ENCODE peak calls at places on chromosome 2, in nine cellular contexts. Y is MM.1S, H is PC-3, B is GM23248, C is SK-N-SH, N is GM23338, W is OCI-LY7, D is neural progenitor cell, A is HCT116. G is an unnamed sample.

GRCh38 chr2:161474920-161475319 is 58.8 kb downstream of the TBR1 start:
- DNase-seq in Y (no peak), H (no peak), B (no peak), C (no peak), N (no peak), W (no peak), D (no peak), A (no peak), G (no peak)

GRCh38 chr2:11102466-11102865 is 52.8 kb upstream of the SLC66A3 start:
- DNase-seq in Y (no peak), H (no peak), B (no peak), C (no peak), N (no peak), W (no peak), D (no peak), A (no peak), G (no peak)

GRCh38 chr2:54459037-54459441 is 2.9 kb downstream of the SPTBN1 start:
- DNase-seq in Y (no peak), H (peak), B (peak), C (no peak), N (no peak), W (peak), D (no peak), A (no peak), G (no peak)

GRCh38 chr2:229206548-229206947 is 64.5 kb downstream of the PID1 start:
- DNase-seq in Y (no peak), H (no peak), B (no peak), C (no peak), N (no peak), W (no peak), D (no peak), A (no peak), G (no peak)

GRCh38 chr2:7880126-7880525 is 801.7 kb upstream of the ID2 start:
- DNase-seq in Y (no peak), H (no peak), B (no peak), C (no peak), N (no peak), W (no peak), D (no peak), A (no peak), G (no peak)

GRCh38 chr2:100741880-100742814 is 77.8 kb upstream of the NPAS2 start:
- DNase-seq in Y (no peak), H (peak), B (peak), C (no peak), N (no peak), W (no peak), D (no peak), A (no peak), G (peak)

GRCh38 chr2:202335791-202336467 is 40.2 kb upstream of the BMPR2 start:
- DNase-seq in Y (no peak), H (peak), B (peak), C (no peak), N (no peak), W (no peak), D (no peak), A (no peak), G (no peak)

GRCh38 chr2:222835142-222835822 is 25.6 kb upstream of the ACSL3 start:
- DNase-seq in Y (no peak), H (peak), B (peak), C (no peak), N (no peak), W (no peak), D (no peak), A (no peak), G (peak)

GRCh38 chr2:161415467-161416293 is 417 bp upstream of the TBR1 start:
- DNase-seq in Y (no peak), H (no peak), B (no peak), C (peak), N (peak), W (no peak), D (no peak), A (no peak), G (no peak)

GRCh38 chr2:76268928-76269327 is 558.2 kb upstream of the GCFC2 start:
- DNase-seq in Y (no peak), H (peak), B (no peak), C (peak), N (no peak), W (no peak), D (no peak), A (no peak), G (peak)

GRCh38 chr2:224584768-224585204 is 377 bp downstream of the CUL3 start:
- DNase-seq in Y (peak), H (peak), B (peak), C (peak), N (peak), W (peak), D (peak), A (no peak), G (peak)

GRCh38 chr2:42949125-42949524 is 156.7 kb upstream of the HAAO start:
- DNase-seq in Y (peak), H (no peak), B (no peak), C (no peak), N (no peak), W (peak), D (no peak), A (no peak), G (no peak)

GRCh38 chr2:178419123-178419522 is 31.9 kb downstream of the PRKRA start:
- DNase-seq in Y (no peak), H (peak), B (peak), C (no peak), N (no peak), W (peak), D (no peak), A (no peak), G (peak)

GRCh38 chr2:14475994-14476393 is 156.5 kb upstream of the LRATD1 start:
- DNase-seq in Y (no peak), H (no peak), B (no peak), C (no peak), N (no peak), W (no peak), D (no peak), A (no peak), G (no peak)

GRCh38 chr2:241324775-241325174 is 9.1 kb downstream of the SEPTIN2 start:
- DNase-seq in Y (no peak), H (no peak), B (no peak), C (no peak), N (no peak), W (no peak), D (no peak), A (no peak), G (no peak)

DNA sequence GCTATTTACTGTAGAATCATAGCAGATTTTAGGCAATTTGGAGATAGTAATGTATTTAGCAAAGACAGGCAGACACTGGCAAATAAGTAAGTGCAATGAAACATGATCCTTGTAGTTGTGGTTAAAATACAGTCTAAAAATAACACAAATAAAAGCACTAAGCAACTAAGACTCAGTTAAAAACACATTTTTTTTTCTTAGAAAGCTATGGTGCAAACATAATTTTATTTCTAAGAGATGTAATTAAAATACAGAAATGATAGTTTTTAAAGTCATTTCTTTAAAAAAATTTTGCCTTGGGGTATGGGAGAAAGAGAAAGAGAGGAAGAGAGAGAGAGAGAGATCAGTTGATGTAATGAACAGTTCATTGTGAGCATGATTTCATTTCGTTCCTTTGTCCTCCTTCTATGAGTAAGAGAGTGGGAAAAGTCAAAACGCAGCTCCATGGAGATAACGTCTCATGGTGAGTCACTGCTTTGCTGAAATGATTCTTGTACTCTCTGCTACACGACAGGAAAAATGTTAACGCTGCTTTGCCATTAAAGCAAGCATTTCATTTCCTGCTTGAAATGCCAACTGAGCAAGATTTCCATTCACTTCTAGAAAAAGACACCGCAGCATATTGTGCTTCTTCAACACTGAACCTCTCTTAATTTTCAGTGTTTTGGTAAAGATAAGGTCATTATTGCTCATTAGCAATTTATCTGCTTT is 61.3 kb upstream of the PGAP1 start:
- DNase-seq in Y (peak), H (peak), B (peak), C (peak), N (peak), W (peak), D (peak), A (peak), G (peak)
- H3K4me3 ChIP-seq in Y (no peak), H (peak), B (peak), C (peak), N (no peak), W (no peak), D (no peak), A (peak), G (no peak)

GRCh38 chr2:38115216-38116012 is 39.5 kb upstream of the CYP1B1 start:
- DNase-seq in Y (peak), H (peak), B (peak), C (peak), N (peak), W (peak), D (peak), A (peak), G (peak)
- H3K4me2 ChIP-seq in Y (no peak), H (no peak), B (no peak), C (no peak), N (no peak), W (no peak), D (no peak), A (no peak), G (no peak)

GRCh38 chr2:165202230-165202629 is 1.6 kb downstream of the SCN3A start:
- DNase-seq in Y (no peak), H (no peak), B (no peak), C (no peak), N (no peak), W (no peak), D (no peak), A (no peak), G (no peak)

GRCh38 chr2:165208094-165208493 is 4.2 kb upstream of the SCN3A start:
- DNase-seq in Y (no peak), H (no peak), B (no peak), C (no peak), N (no peak), W (no peak), D (no peak), A (no peak), G (no peak)

GRCh38 chr2:165205865-165206264 is 2.0 kb upstream of the SCN3A start:
- DNase-seq in Y (peak), H (no peak), B (no peak), C (no peak), N (no peak), W (no peak), D (no peak), A (no peak), G (no peak)

GRCh38 chr2:165198181-165198580 is 5.7 kb downstream of the SCN3A start:
- DNase-seq in Y (no peak), H (no peak), B (no peak), C (no peak), N (no peak), W (no peak), D (no peak), A (no peak), G (no peak)

DNA sequence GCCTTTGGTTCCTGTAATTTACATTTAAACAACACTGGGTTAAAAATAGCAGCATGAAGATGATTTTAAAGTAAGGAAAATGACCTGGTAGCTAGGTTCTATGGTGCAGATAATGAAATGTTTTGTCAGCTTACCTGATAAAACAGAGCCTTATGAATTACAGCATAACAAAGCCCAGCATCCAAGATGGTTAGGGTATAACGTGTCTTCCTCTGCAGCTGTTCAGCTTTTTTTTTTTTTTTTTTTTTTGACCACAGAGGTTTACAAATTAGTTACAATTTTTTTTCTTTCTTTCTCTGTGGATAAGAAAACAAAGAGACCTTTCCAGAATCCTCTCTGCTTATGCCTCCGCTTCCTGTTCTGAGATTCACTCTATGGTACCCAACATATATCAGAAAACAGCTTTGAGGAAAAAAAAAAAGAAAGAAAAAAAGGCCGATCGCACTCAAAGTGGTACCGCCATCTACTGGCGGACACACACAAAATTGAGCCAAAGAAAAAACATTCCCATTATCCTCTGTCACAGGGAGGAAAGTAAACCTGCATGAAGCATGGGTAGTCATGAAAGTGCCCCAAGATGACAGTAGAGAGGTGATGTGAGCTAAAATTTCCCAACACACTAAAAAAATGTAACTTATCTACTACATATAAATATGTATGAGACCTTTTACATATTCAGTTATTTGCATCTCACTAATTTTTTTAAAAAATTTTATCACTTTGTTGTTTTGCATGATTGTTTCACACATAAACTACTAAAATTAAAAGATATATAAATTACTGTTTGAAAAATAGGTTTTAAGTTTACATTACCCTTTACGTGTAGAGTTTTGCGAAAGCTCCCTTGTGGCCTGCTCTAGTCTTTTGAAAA is at the start of gene SCN3A:
- DNase-seq in Y (peak), H (peak), B (peak), C (peak), N (peak), W (peak), D (peak), A (peak), G (peak)
- TF ChIP-seq EZH2phosphoT487 in Y (no peak), H (no peak), B (no peak), C (no peak), N (no peak), W (no peak), D (no peak), A (no peak), G (no peak)

GRCh38 chr2:72916743-72917137 is 579 bp upstream of the EMX1 start:
- DNase-seq in Y (no peak), H (no peak), B (no peak), C (peak), N (peak), W (no peak), D (peak), A (no peak), G (no peak)
- H3K4me3 ChIP-seq in Y (peak), H (peak), B (no peak), C (no peak), N (peak), W (no peak), D (peak), A (peak), G (peak)

DNA sequence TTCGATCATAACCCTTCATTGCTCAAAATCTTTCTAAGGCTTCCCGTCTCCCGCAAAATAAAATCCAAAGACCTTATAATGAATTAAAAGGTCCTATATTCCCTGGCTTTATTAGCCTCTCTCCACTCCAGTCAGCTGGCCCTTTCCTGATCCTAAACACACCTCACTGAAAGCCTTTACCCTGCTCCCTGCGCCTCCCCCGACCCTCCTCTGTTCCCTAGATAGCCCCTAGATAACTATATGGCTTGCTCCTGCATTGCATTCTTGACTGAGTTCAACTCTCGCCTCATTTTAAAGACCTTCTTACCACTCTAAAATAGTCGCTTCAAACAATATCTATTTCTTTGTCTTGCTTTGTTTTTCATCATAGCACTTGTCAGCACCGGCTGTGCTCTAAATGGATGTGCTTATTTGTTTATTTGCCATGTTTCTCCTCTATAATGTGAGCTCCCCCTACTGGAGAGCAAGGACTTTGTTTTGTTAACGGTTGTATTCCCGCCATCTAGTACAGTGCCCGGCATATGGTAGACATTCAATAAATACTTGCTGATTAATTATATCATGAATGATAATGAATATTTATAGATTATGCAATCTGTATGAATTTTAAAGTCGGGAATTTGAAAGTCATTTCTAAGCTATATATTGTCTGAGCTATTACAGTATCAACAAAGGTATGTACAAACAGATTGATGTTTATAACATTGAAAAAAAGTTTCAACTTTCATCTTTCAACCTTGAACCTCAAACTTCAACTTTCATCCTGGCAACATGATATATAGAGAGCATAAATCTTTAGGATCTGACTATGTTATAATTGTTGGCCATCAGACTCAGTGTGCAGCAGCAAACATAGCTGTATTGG is 32.4 kb upstream of the VIT start:
- DNase-seq in Y (peak), H (peak), B (peak), C (peak), N (peak), W (peak), D (peak), A (peak), G (peak)
- H3K4me2 ChIP-seq in Y (no peak), H (peak), B (no peak), C (peak), N (peak), W (no peak), D (peak), A (peak), G (no peak)

GRCh38 chr2:212141499-212141898 is 397.1 kb downstream of the ERBB4 start:
- DNase-seq in Y (no peak), H (no peak), B (no peak), C (no peak), N (no peak), W (no peak), D (no peak), A (no peak), G (no peak)

GRCh38 chr2:212136216-212136795 is 402.3 kb downstream of the ERBB4 start:
- DNase-seq in Y (no peak), H (no peak), B (no peak), C (no peak), N (no peak), W (no peak), D (no peak), A (no peak), G (peak)

GRCh38 chr2:212133337-212133736 is 405.3 kb downstream of the ERBB4 start:
- DNase-seq in Y (no peak), H (no peak), B (no peak), C (no peak), N (no peak), W (no peak), D (no peak), A (no peak), G (no peak)

GRCh38 chr2:212135739-212136138 is 402.9 kb downstream of the ERBB4 start:
- DNase-seq in Y (no peak), H (no peak), B (no peak), C (no peak), N (no peak), W (no peak), D (no peak), A (no peak), G (no peak)
- TF ChIP-seq EZH2phosphoT487 in Y (no peak), H (no peak), B (no peak), C (no peak), N (no peak), W (no peak), D (no peak), A (no peak), G (no peak)

GRCh38 chr2:9770006-9770307 is 73.3 kb upstream of the TAF1B start:
- DNase-seq in Y (no peak), H (no peak), B (no peak), C (no peak), N (no peak), W (no peak), D (no peak), A (no peak), G (no peak)
- H3K4me3 ChIP-seq in Y (no peak), H (no peak), B (peak), C (no peak), N (no peak), W (no peak), D (no peak), A (no peak), G (no peak)

GRCh38 chr2:107591541-107591940 is 235.2 kb upstream of the RGPD4 start:
- DNase-seq in Y (no peak), H (no peak), B (peak), C (no peak), N (no peak), W (no peak), D (no peak), A (no peak), G (no peak)

GRCh38 chr2:107592225-107592624 is 234.5 kb upstream of the RGPD4 start:
- DNase-seq in Y (no peak), H (no peak), B (peak), C (no peak), N (no peak), W (no peak), D (no peak), A (no peak), G (no peak)

GRCh38 chr2:107597507-107597906 is 229.2 kb upstream of the RGPD4 start:
- DNase-seq in Y (no peak), H (no peak), B (no peak), C (no peak), N (no peak), W (no peak), D (no peak), A (no peak), G (no peak)

GRCh38 chr2:107595749-107596148 is 230.9 kb upstream of the RGPD4 start:
- DNase-seq in Y (no peak), H (peak), B (peak), C (no peak), N (peak), W (no peak), D (no peak), A (no peak), G (no peak)
- H3K4me2 ChIP-seq in Y (no peak), H (peak), B (peak), C (peak), N (no peak), W (no peak), D (no peak), A (no peak), G (no peak)

DNA sequence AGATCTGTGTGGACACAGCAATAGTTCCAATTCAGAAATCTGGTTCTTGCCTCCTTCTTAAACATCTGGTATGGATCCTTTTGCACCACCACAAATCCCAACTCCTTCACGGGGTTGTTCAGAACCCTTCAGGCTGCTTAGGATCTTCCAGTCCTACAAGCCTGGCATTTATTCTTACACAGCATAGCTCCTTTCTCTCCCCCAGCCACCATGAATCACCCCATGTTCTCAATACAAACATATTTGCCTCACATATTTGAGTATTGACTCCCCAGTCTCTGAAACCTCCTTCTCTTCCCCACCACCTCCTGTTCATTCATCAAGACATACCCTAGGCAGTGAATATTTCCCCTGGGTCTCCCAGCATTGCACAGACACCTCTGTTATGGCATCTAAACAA is 155.2 kb downstream of the ALK start:
- DNase-seq in Y (no peak), H (peak), B (peak), C (no peak), N (no peak), W (no peak), D (no peak), A (no peak), G (no peak)
- TF ChIP-seq EZH2phosphoT487 in Y (no peak), H (no peak), B (no peak), C (no peak), N (no peak), W (no peak), D (no peak), A (no peak), G (no peak)

G was measured in hepatocyte.